ENCODE peak calls at places on chromosomes 5 and 9, in four cellular contexts. I, H, G and W are unnamed samples.

GRCh38 chr9:121532881-121533280 is 33.2 kb upstream of the GGTA1 start:
- DNase-seq in I (no peak), H (no peak), G (no peak), W (no peak)

GRCh38 chr5:141848771-141849370 is 29.3 kb downstream of the PCDH1 start:
- DNase-seq in I (peak), H (no peak), G (peak), W (peak)

GRCh38 chr9:98045234-98046160 is 11.0 kb upstream of the NANS start:
- DNase-seq in I (peak), H (peak), G (peak), W (no peak)

GRCh38 chr5:15008911-15009310 is 137.3 kb upstream of the ANKH start:
- DNase-seq in I (no peak), H (no peak), G (peak), W (no peak)

GRCh38 chr9:22030101-22030598 is 21.0 kb upstream of the CDKN2B start:
- DNase-seq in I (no peak), H (no peak), G (peak), W (no peak)

GRCh38 chr5:133884525-133885311 is 83.7 kb downstream of the C5orf15 start:
- DNase-seq in I (no peak), H (no peak), G (no peak), W (no peak)

GRCh38 chr9:86795047-86795437 is 152.3 kb downstream of the GAS1 start:
- DNase-seq in I (no peak), H (no peak), G (no peak), W (no peak)

GRCh38 chr9:103734471-103734870 is 359.6 kb upstream of the SMC2 start:
- DNase-seq in I (no peak), H (no peak), G (no peak), W (no peak)

GRCh38 chr9:117644607-117645244 is 59.5 kb upstream of the TLR4 start:
- DNase-seq in I (peak), H (peak), G (peak), W (peak)

DNA sequence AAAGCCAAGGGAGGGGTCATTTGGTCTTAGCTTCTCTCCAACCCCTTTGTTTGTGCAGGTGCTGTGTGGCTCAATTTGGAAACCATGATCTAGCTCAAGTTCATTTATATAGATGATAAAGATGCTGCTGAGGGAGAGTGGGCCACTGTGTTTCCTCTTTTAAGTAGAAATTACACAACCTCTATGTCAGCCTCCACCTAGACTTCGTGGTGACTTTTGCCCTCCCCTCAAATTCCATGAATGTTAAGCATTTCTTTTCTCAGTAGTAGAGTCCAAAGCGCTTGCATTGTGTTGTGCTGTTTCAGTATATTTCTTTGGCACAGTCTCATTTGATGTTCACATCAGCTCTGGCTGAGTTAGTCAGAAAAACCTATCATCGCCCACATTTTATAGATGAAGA is 241.4 kb downstream of the ARHGAP26 start:
- DNase-seq in I (no peak), H (no peak), G (peak), W (no peak)
- TF ChIP-seq GABPA in I (no peak), H (no peak), G (no peak), W (no peak)

GRCh38 chr5:35854248-35854647 is 2.4 kb upstream of the IL7R start:
- DNase-seq in I (no peak), H (no peak), G (no peak), W (no peak)

GRCh38 chr5:35852084-35852734 is 4.5 kb upstream of the IL7R start:
- DNase-seq in I (no peak), H (peak), G (no peak), W (no peak)

GRCh38 chr5:35849850-35850249 is 6.8 kb upstream of the IL7R start:
- DNase-seq in I (no peak), H (no peak), G (no peak), W (no peak)

GRCh38 chr5:35853652-35854051 is 3.0 kb upstream of the IL7R start:
- DNase-seq in I (no peak), H (no peak), G (no peak), W (no peak)

DNA sequence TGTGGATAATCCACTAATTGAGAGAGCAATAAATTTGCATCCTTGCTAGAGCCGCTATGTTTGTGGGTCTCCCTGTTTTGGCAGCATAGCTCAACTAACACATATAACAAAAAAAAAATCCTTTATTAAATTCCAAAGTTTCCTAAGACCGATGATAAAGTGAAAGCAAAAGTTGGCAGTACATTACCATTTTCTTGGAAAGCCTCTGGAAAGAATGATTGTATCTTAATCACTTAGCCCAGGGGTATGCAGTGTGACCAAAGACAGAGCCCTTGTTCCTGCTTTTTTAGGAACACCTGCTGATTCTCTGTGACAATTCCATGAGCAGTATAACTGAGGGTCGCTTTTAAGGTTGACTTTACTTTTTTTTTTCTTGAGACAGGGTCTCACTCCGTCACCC is 5.4 kb upstream of the IL7R start:
- DNase-seq in I (no peak), H (no peak), G (no peak), W (no peak)
- TF ChIP-seq CBX5 in I (no peak), H (no peak), G (no peak), W (no peak)

GRCh38 chr9:23779220-23779619 is 46.8 kb downstream of the ELAVL2 start:
- DNase-seq in I (no peak), H (no peak), G (no peak), W (no peak)
- TF ChIP-seq CHD2 in I (no peak), H (no peak), G (no peak), W (no peak)

GRCh38 chr5:9621379-9621903 is 8.7 kb downstream of the TAS2R1 start:
- DNase-seq in I (no peak), H (no peak), G (no peak), W (no peak)
- TF ChIP-seq GABPA in I (no peak), H (no peak), G (no peak), W (no peak)

GRCh38 chr5:176744584-176744965 is 65.8 kb upstream of the UNC5A start:
- DNase-seq in I (peak), H (no peak), G (no peak), W (no peak)
- TF ChIP-seq CBX5 in I (no peak), H (no peak), G (no peak), W (no peak)